ENCODE peak calls at places on chromosome 14, in nine cellular contexts. One of them, this sample, is unnamed.

GRCh38 chr14:51442513-51443175 is 202.6 kb downstream of the TMX1 start:
- DNase-seq in heart right ventricle: no peak
- DNase-seq in CD4-positive, alpha-beta T cell: no peak
- DNase-seq in endothelial cell: no peak
- DNase-seq in type B pancreatic cell: no peak
- DNase-seq in psoas muscle: no peak
- DNase-seq in CD8-positive, alpha-beta T cell: no peak
- DNase-seq in cardiac fibroblast: peak; percentile 99
- DNase-seq in dorsolateral prefrontal cortex: no peak
- DNase-seq in this sample: no peak

GRCh38 chr14:36975834-36976233 is 196.6 kb downstream of the SLC25A21 start:
- DNase-seq in dorsolateral prefrontal cortex: no peak
- DNase-seq in psoas muscle: no peak
- DNase-seq in heart right ventricle: no peak
- DNase-seq in endothelial cell: no peak
- DNase-seq in CD4-positive, alpha-beta T cell: no peak
- DNase-seq in cardiac fibroblast: peak; percentile 23
- DNase-seq in CD8-positive, alpha-beta T cell: no peak
- DNase-seq in type B pancreatic cell: no peak
- DNase-seq in this sample: no peak

GRCh38 chr14:73888971-73889370 is 2.3 kb downstream of the ZNF410 start:
- DNase-seq in type B pancreatic cell: no peak
- DNase-seq in endothelial cell: no peak
- DNase-seq in cardiac fibroblast: peak; percentile 21
- DNase-seq in dorsolateral prefrontal cortex: no peak
- DNase-seq in psoas muscle: no peak
- DNase-seq in heart right ventricle: no peak
- DNase-seq in CD8-positive, alpha-beta T cell: no peak
- DNase-seq in CD4-positive, alpha-beta T cell: no peak
- DNase-seq in this sample: no peak

GRCh38 chr14:103546651-103547454 is 15.6 kb downstream of the BAG5 start:
- DNase-seq in dorsolateral prefrontal cortex: peak; percentile 86
- DNase-seq in CD8-positive, alpha-beta T cell: peak; percentile 57
- DNase-seq in heart right ventricle: peak; percentile 69
- DNase-seq in cardiac fibroblast: peak; percentile 58
- DNase-seq in CD4-positive, alpha-beta T cell: peak; percentile 70
- DNase-seq in psoas muscle: peak; percentile 79
- DNase-seq in type B pancreatic cell: no peak
- DNase-seq in endothelial cell: peak; percentile 78
- DNase-seq in this sample: peak; percentile 78

GRCh38 chr14:95440951-95441350 is 75.5 kb downstream of the SYNE3 start:
- DNase-seq in CD4-positive, alpha-beta T cell: no peak
- DNase-seq in dorsolateral prefrontal cortex: no peak
- DNase-seq in endothelial cell: no peak
- DNase-seq in type B pancreatic cell: no peak
- DNase-seq in heart right ventricle: no peak
- DNase-seq in CD8-positive, alpha-beta T cell: no peak
- DNase-seq in psoas muscle: no peak
- DNase-seq in cardiac fibroblast: peak; percentile 8
- DNase-seq in this sample: no peak

GRCh38 chr14:105314287-105315185 is at the start of gene PACS2:
- DNase-seq in type B pancreatic cell: peak; percentile 87
- DNase-seq in cardiac fibroblast: peak; percentile 76
- DNase-seq in heart right ventricle: peak; percentile 64
- DNase-seq in endothelial cell: peak; percentile 79
- DNase-seq in CD4-positive, alpha-beta T cell: peak; percentile 82
- DNase-seq in dorsolateral prefrontal cortex: peak; percentile 85
- DNase-seq in CD8-positive, alpha-beta T cell: peak; percentile 47
- DNase-seq in psoas muscle: peak; percentile 86
- DNase-seq in this sample: peak; percentile 63

GRCh38 chr14:51859136-51859535 is 1.3 kb upstream of the GNG2 start:
- DNase-seq in cardiac fibroblast: peak; percentile 10
- DNase-seq in CD8-positive, alpha-beta T cell: no peak
- DNase-seq in heart right ventricle: no peak
- DNase-seq in dorsolateral prefrontal cortex: no peak
- DNase-seq in type B pancreatic cell: no peak
- DNase-seq in endothelial cell: no peak
- DNase-seq in CD4-positive, alpha-beta T cell: no peak
- DNase-seq in psoas muscle: no peak
- DNase-seq in this sample: no peak

GRCh38 chr14:26597136-26598080 is at the start of gene NOVA1:
- DNase-seq in type B pancreatic cell: peak; percentile 66
- DNase-seq in cardiac fibroblast: peak; percentile 15
- DNase-seq in endothelial cell: peak; percentile 35
- DNase-seq in CD4-positive, alpha-beta T cell: no peak
- DNase-seq in CD8-positive, alpha-beta T cell: no peak
- DNase-seq in dorsolateral prefrontal cortex: peak; percentile 63
- DNase-seq in heart right ventricle: peak; percentile 19
- DNase-seq in psoas muscle: peak; percentile 20
- DNase-seq in this sample: peak; percentile 54

GRCh38 chr14:62308316-62308715 is 546.1 kb downstream of the SNAPC1 start:
- DNase-seq in type B pancreatic cell: no peak
- DNase-seq in CD4-positive, alpha-beta T cell: no peak
- DNase-seq in cardiac fibroblast: no peak
- DNase-seq in endothelial cell: no peak
- DNase-seq in heart right ventricle: no peak
- DNase-seq in dorsolateral prefrontal cortex: no peak
- DNase-seq in CD8-positive, alpha-beta T cell: no peak
- DNase-seq in psoas muscle: no peak
- DNase-seq in this sample: no peak

GRCh38 chr14:99072956-99073355 is 199.0 kb downstream of the BCL11B start:
- DNase-seq in endothelial cell: no peak
- DNase-seq in cardiac fibroblast: no peak
- DNase-seq in heart right ventricle: no peak
- DNase-seq in dorsolateral prefrontal cortex: no peak
- DNase-seq in CD4-positive, alpha-beta T cell: no peak
- DNase-seq in psoas muscle: no peak
- DNase-seq in CD8-positive, alpha-beta T cell: no peak
- DNase-seq in type B pancreatic cell: no peak
- DNase-seq in this sample: no peak

GRCh38 chr14:88974991-88975835 is 150.8 kb downstream of the TTC8 start:
- DNase-seq in heart right ventricle: no peak
- DNase-seq in CD4-positive, alpha-beta T cell: no peak
- DNase-seq in psoas muscle: no peak
- DNase-seq in CD8-positive, alpha-beta T cell: no peak
- DNase-seq in cardiac fibroblast: no peak
- DNase-seq in endothelial cell: no peak
- DNase-seq in type B pancreatic cell: no peak
- DNase-seq in dorsolateral prefrontal cortex: no peak
- DNase-seq in this sample: no peak

GRCh38 chr14:99327458-99328250 is 55.7 kb upstream of the BCL11B start:
- DNase-seq in CD4-positive, alpha-beta T cell: no peak
- DNase-seq in dorsolateral prefrontal cortex: no peak
- DNase-seq in cardiac fibroblast: no peak
- DNase-seq in heart right ventricle: no peak
- DNase-seq in psoas muscle: no peak
- DNase-seq in CD8-positive, alpha-beta T cell: no peak
- DNase-seq in type B pancreatic cell: peak; percentile 55
- DNase-seq in endothelial cell: no peak
- DNase-seq in this sample: no peak

GRCh38 chr14:104238424-104239184 is 100.2 kb downstream of the KIF26A start:
- DNase-seq in psoas muscle: no peak
- DNase-seq in heart right ventricle: no peak
- DNase-seq in endothelial cell: no peak
- DNase-seq in CD4-positive, alpha-beta T cell: no peak
- DNase-seq in type B pancreatic cell: peak; percentile 65
- DNase-seq in dorsolateral prefrontal cortex: no peak
- DNase-seq in cardiac fibroblast: no peak
- DNase-seq in CD8-positive, alpha-beta T cell: no peak
- DNase-seq in this sample: no peak

GRCh38 chr14:21494902-21495762 is 16.0 kb downstream of the METTL3 start:
- DNase-seq in cardiac fibroblast: peak; percentile 55
- DNase-seq in CD4-positive, alpha-beta T cell: no peak
- DNase-seq in dorsolateral prefrontal cortex: no peak
- DNase-seq in type B pancreatic cell: no peak
- DNase-seq in heart right ventricle: no peak
- DNase-seq in psoas muscle: no peak
- DNase-seq in endothelial cell: no peak
- DNase-seq in CD8-positive, alpha-beta T cell: no peak
- DNase-seq in this sample: no peak

GRCh38 chr14:102901633-102902032 is 20.8 kb upstream of the AMN start:
- DNase-seq in type B pancreatic cell: no peak
- DNase-seq in CD8-positive, alpha-beta T cell: no peak
- DNase-seq in cardiac fibroblast: no peak
- DNase-seq in psoas muscle: no peak
- DNase-seq in dorsolateral prefrontal cortex: no peak
- DNase-seq in CD4-positive, alpha-beta T cell: no peak
- DNase-seq in heart right ventricle: no peak
- DNase-seq in endothelial cell: no peak
- DNase-seq in this sample: no peak

GRCh38 chr14:75482366-75482765 is 39.9 kb upstream of the BATF start:
- DNase-seq in CD4-positive, alpha-beta T cell: no peak
- DNase-seq in dorsolateral prefrontal cortex: no peak
- DNase-seq in type B pancreatic cell: no peak
- DNase-seq in endothelial cell: no peak
- DNase-seq in CD8-positive, alpha-beta T cell: no peak
- DNase-seq in psoas muscle: no peak
- DNase-seq in cardiac fibroblast: no peak
- DNase-seq in heart right ventricle: no peak
- DNase-seq in this sample: no peak
- TF ChIP-seq CTCF in CD4-positive, alpha-beta T cell: no peak
- TF ChIP-seq CTCF in dorsolateral prefrontal cortex: no peak
- TF ChIP-seq CTCF in type B pancreatic cell: no peak
- TF ChIP-seq CTCF in endothelial cell: no peak
- TF ChIP-seq CTCF in CD8-positive, alpha-beta T cell: no peak
- TF ChIP-seq CTCF in psoas muscle: no peak
- TF ChIP-seq CTCF in cardiac fibroblast: no peak
- TF ChIP-seq CTCF in heart right ventricle: no peak
- TF ChIP-seq CTCF in this sample: no peak

GRCh38 chr14:38887696-38888095 is 215.3 kb downstream of the SEC23A start:
- DNase-seq in CD4-positive, alpha-beta T cell: no peak
- DNase-seq in CD8-positive, alpha-beta T cell: no peak
- DNase-seq in cardiac fibroblast: no peak
- DNase-seq in dorsolateral prefrontal cortex: no peak
- DNase-seq in heart right ventricle: no peak
- DNase-seq in type B pancreatic cell: no peak
- DNase-seq in psoas muscle: no peak
- DNase-seq in endothelial cell: no peak
- DNase-seq in this sample: no peak
- TF ChIP-seq CTCF in CD4-positive, alpha-beta T cell: no peak
- TF ChIP-seq CTCF in CD8-positive, alpha-beta T cell: no peak
- TF ChIP-seq CTCF in cardiac fibroblast: no peak
- TF ChIP-seq CTCF in dorsolateral prefrontal cortex: no peak
- TF ChIP-seq CTCF in heart right ventricle: no peak
- TF ChIP-seq CTCF in type B pancreatic cell: no peak
- TF ChIP-seq CTCF in psoas muscle: no peak
- TF ChIP-seq CTCF in endothelial cell: no peak
- TF ChIP-seq CTCF in this sample: no peak

GRCh38 chr14:50060871-50061663 is 55.3 kb downstream of the VCPKMT start:
- DNase-seq in psoas muscle: peak; percentile 62
- DNase-seq in cardiac fibroblast: peak; percentile 97
- DNase-seq in dorsolateral prefrontal cortex: no peak
- DNase-seq in CD8-positive, alpha-beta T cell: no peak
- DNase-seq in type B pancreatic cell: no peak
- DNase-seq in heart right ventricle: peak; percentile 67
- DNase-seq in CD4-positive, alpha-beta T cell: no peak
- DNase-seq in endothelial cell: peak; percentile 23
- DNase-seq in this sample: no peak
- TF ChIP-seq CTCF in psoas muscle: no peak
- TF ChIP-seq CTCF in cardiac fibroblast: peak; percentile 22
- TF ChIP-seq CTCF in dorsolateral prefrontal cortex: no peak
- TF ChIP-seq CTCF in CD8-positive, alpha-beta T cell: no peak
- TF ChIP-seq CTCF in type B pancreatic cell: peak; percentile 46
- TF ChIP-seq CTCF in heart right ventricle: peak; percentile 10
- TF ChIP-seq CTCF in CD4-positive, alpha-beta T cell: no peak
- TF ChIP-seq CTCF in endothelial cell: peak; percentile 11
- TF ChIP-seq CTCF in this sample: peak; percentile 32

GRCh38 chr14:65958664-65959562 is 527.3 kb upstream of the CCDC196 start:
- DNase-seq in psoas muscle: no peak
- DNase-seq in CD4-positive, alpha-beta T cell: no peak
- DNase-seq in dorsolateral prefrontal cortex: peak; percentile 46
- DNase-seq in endothelial cell: no peak
- DNase-seq in CD8-positive, alpha-beta T cell: no peak
- DNase-seq in type B pancreatic cell: no peak
- DNase-seq in cardiac fibroblast: peak; percentile 52
- DNase-seq in heart right ventricle: no peak
- DNase-seq in this sample: no peak

GRCh38 chr14:65957631-65958205 is 528.5 kb upstream of the CCDC196 start:
- DNase-seq in CD8-positive, alpha-beta T cell: no peak
- DNase-seq in dorsolateral prefrontal cortex: no peak
- DNase-seq in type B pancreatic cell: no peak
- DNase-seq in CD4-positive, alpha-beta T cell: no peak
- DNase-seq in endothelial cell: peak; percentile 9
- DNase-seq in heart right ventricle: no peak
- DNase-seq in psoas muscle: no peak
- DNase-seq in cardiac fibroblast: no peak
- DNase-seq in this sample: no peak

GRCh38 chr14:65962952-65963351 is 523.2 kb upstream of the CCDC196 start:
- DNase-seq in CD8-positive, alpha-beta T cell: no peak
- DNase-seq in type B pancreatic cell: no peak
- DNase-seq in heart right ventricle: no peak
- DNase-seq in cardiac fibroblast: no peak
- DNase-seq in CD4-positive, alpha-beta T cell: no peak
- DNase-seq in dorsolateral prefrontal cortex: no peak
- DNase-seq in psoas muscle: no peak
- DNase-seq in endothelial cell: no peak
- DNase-seq in this sample: no peak

GRCh38 chr14:65961004-65961403 is 525.2 kb upstream of the CCDC196 start:
- DNase-seq in CD4-positive, alpha-beta T cell: peak; percentile 62
- DNase-seq in type B pancreatic cell: no peak
- DNase-seq in psoas muscle: peak; percentile 43
- DNase-seq in cardiac fibroblast: peak; percentile 72
- DNase-seq in heart right ventricle: peak; percentile 15
- DNase-seq in CD8-positive, alpha-beta T cell: peak; percentile 36
- DNase-seq in endothelial cell: peak; percentile 75
- DNase-seq in dorsolateral prefrontal cortex: no peak
- DNase-seq in this sample: peak; percentile 61

GRCh38 chr14:65959563-65960024 is 526.6 kb upstream of the CCDC196 start:
- DNase-seq in CD4-positive, alpha-beta T cell: no peak
- DNase-seq in endothelial cell: no peak
- DNase-seq in CD8-positive, alpha-beta T cell: no peak
- DNase-seq in heart right ventricle: no peak
- DNase-seq in type B pancreatic cell: no peak
- DNase-seq in psoas muscle: no peak
- DNase-seq in cardiac fibroblast: no peak
- DNase-seq in dorsolateral prefrontal cortex: no peak
- DNase-seq in this sample: no peak
- TF ChIP-seq CTCF in CD4-positive, alpha-beta T cell: peak; percentile 55
- TF ChIP-seq CTCF in endothelial cell: no peak
- TF ChIP-seq CTCF in CD8-positive, alpha-beta T cell: peak; percentile 38
- TF ChIP-seq CTCF in heart right ventricle: no peak
- TF ChIP-seq CTCF in type B pancreatic cell: peak; percentile 29
- TF ChIP-seq CTCF in psoas muscle: peak; percentile 10
- TF ChIP-seq CTCF in cardiac fibroblast: no peak
- TF ChIP-seq CTCF in dorsolateral prefrontal cortex: no peak
- TF ChIP-seq CTCF in this sample: peak; percentile 44

GRCh38 chr14:34063470-34064164 is 112.7 kb upstream of the EGLN3 start:
- DNase-seq in dorsolateral prefrontal cortex: no peak
- DNase-seq in endothelial cell: no peak
- DNase-seq in CD4-positive, alpha-beta T cell: no peak
- DNase-seq in CD8-positive, alpha-beta T cell: no peak
- DNase-seq in heart right ventricle: no peak
- DNase-seq in cardiac fibroblast: no peak
- DNase-seq in type B pancreatic cell: no peak
- DNase-seq in psoas muscle: peak; percentile 69
- DNase-seq in this sample: no peak
- TF ChIP-seq CTCF in dorsolateral prefrontal cortex: no peak
- TF ChIP-seq CTCF in endothelial cell: no peak
- TF ChIP-seq CTCF in CD4-positive, alpha-beta T cell: no peak
- TF ChIP-seq CTCF in CD8-positive, alpha-beta T cell: no peak
- TF ChIP-seq CTCF in heart right ventricle: no peak
- TF ChIP-seq CTCF in cardiac fibroblast: no peak
- TF ChIP-seq CTCF in type B pancreatic cell: no peak
- TF ChIP-seq CTCF in psoas muscle: no peak
- TF ChIP-seq CTCF in this sample: no peak

This sample was measured in neural crest cell.